ENCODE peak calls at places on chromosome 3, in five cellular contexts. A is AG04449, P is psoas muscle, O is SK-N-SH, Q is A549. G is an unnamed sample.

GRCh38 chr3:142489572-142490323 is 41.9 kb upstream of the XRN1 start:
- DNase-seq in Q (no peak), A (no peak), O (no peak), P (no peak), G (no peak)

GRCh38 chr3:69770219-69770618 is 31.0 kb downstream of the MITF start:
- DNase-seq in A (no peak), O (no peak), Q (no peak), P (no peak), G (no peak)

GRCh38 chr3:58154752-58155449 is 55.9 kb downstream of the DNASE1L3 start:
- DNase-seq in P (no peak), A (no peak), O (no peak), Q (no peak), G (no peak)

GRCh38 chr3:186920301-186920700 is 10.0 kb upstream of the ST6GAL1 start:
- DNase-seq in O (no peak), A (no peak), Q (no peak), P (no peak), G (no peak)

GRCh38 chr3:170128977-170129431 is 52.5 kb downstream of the PHC3 start:
- DNase-seq in A (no peak), P (no peak), Q (no peak), O (no peak), G (peak)

GRCh38 chr3:44045476-44046275 is 196.0 kb upstream of the TOPAZ1 start:
- DNase-seq in Q (no peak), O (peak), P (no peak), A (no peak), G (no peak)

GRCh38 chr3:189099031-189099471 is 72.7 kb upstream of the TPRG1 start:
- DNase-seq in A (no peak), Q (no peak), P (peak), O (no peak), G (peak)

GRCh38 chr3:106820726-106821362 is 556.4 kb upstream of the CCDC54 start:
- DNase-seq in P (no peak), O (no peak), A (no peak), Q (no peak), G (no peak)

GRCh38 chr3:50112462-50112861 is 23.7 kb downstream of the RBM5 start:
- DNase-seq in A (no peak), O (no peak), Q (no peak), P (no peak), G (no peak)

GRCh38 chr3:128863560-128863959 is 15.9 kb upstream of the ACAD9 start:
- DNase-seq in Q (no peak), P (no peak), A (no peak), O (no peak), G (no peak)
- TF ChIP-seq CTCF in Q (no peak), P (no peak), A (peak), O (peak), G (peak)

GRCh38 chr3:159487304-159487703 is 501.3 kb upstream of the IL12A start:
- DNase-seq in P (no peak), O (no peak), A (no peak), Q (no peak), G (no peak)

GRCh38 chr3:159486580-159486979 is 502.1 kb upstream of the IL12A start:
- DNase-seq in A (no peak), O (no peak), P (no peak), Q (peak), G (no peak)

GRCh38 chr3:159488657-159489056 is 500.0 kb upstream of the IL12A start:
- DNase-seq in Q (no peak), O (peak), P (no peak), A (no peak), G (no peak)
- H3K4me3 ChIP-seq in Q (no peak), O (no peak), P (no peak), A (no peak), G (no peak)

DNA sequence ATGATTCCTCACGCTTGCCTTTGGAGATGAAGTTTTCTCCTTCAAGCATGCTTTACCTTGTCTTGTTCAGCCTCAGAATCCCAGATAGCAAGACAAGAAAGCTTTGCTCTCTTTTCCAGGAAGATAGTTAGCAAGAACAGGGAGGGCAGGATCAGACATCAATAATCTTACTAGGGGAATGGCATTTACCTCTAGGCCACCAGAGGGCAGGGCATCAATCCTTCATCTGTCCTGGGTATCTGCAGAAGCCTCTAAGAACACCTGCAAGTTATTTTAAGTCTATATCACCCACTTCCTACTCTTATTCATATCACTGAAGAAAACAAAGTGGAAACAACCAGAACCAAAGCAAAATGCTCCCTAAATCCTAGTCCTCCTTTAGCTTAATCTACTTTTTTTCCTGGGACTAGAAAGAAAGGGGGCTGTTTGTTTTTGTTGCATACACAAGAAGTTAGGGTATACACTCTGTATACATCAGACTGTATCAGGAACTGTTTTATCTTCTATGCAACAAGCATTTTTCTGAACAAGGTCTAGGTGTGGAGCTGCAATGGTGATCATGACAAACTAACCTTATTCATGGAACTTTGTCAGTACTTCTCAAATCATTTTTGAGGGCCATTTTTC is 862.5 kb downstream of the CADM2 start:
- DNase-seq in Q (peak), O (peak), P (no peak), A (no peak), G (no peak)
- TF ChIP-seq CTCF in Q (peak), O (peak), P (no peak), A (peak), G (no peak)

GRCh38 chr3:27532931-27533607 is 48.9 kb upstream of the SLC4A7 start:
- DNase-seq in Q (no peak), O (no peak), P (no peak), A (no peak), G (no peak)
- H3K4me3 ChIP-seq in Q (no peak), O (no peak), P (no peak), A (peak), G (no peak)

DNA sequence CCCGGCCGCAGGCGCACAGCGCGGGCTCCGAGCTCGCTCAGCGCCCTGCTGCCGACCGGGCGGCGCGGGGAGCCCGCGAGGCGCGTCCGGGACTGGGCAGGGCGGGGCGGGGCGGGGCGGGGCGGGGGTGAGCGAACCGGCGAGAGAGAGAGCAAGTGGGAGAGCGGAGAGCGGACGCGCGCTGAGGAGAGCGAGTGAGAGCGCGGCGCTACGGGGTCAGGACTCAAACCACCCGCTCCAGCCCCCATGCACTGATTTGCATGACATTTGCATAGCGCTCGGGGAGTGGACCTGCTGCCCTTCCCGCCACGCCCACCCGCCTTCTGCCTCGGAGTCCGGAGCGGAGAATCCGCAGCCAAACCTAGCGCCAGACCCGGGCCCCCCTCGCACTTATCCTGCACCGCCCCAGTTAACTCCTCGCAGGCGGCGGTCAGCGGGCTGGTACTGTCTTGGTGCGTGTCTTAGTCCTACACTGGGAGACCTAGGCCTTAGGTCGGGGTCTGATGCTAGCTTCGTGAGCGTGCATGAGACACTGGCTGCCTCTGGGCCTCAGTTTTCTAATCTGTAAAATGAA is at the start of gene MYLK:
- DNase-seq in A (peak), O (peak), P (peak), Q (peak), G (peak)
- TF ChIP-seq CTCF in A (no peak), O (no peak), P (no peak), Q (no peak), G (no peak)

G was measured in AG10803.